ENCODE peak calls at places on chromosomes 11 and 22, in four cellular contexts. H, T, I and P are unnamed samples.

GRCh38 chr11:8201524-8202365 is 32.9 kb upstream of the RIC3 start:
- DNase-seq in H (no peak), T (no peak), I (no peak), P (no peak)

GRCh38 chr11:125170406-125171031 is 6.0 kb downstream of the PKNOX2 start:
- DNase-seq in H (no peak), T (peak), I (no peak), P (peak)

GRCh38 chr11:46413755-46414465 is 22.3 kb upstream of the CHRM4 start:
- DNase-seq in H (no peak), T (no peak), I (peak), P (no peak)

GRCh38 chr22:46292173-46292572 is 4.5 kb upstream of the GTSE1 start:
- DNase-seq in H (no peak), T (no peak), I (no peak), P (no peak)

GRCh38 chr11:68016904-68017817 is 7.0 kb downstream of the ALDH3B1 start:
- DNase-seq in H (no peak), T (no peak), I (no peak), P (no peak)

GRCh38 chr22:47515384-47516125 is 753.1 kb downstream of the TBC1D22A start:
- DNase-seq in H (no peak), T (no peak), I (peak), P (no peak)

GRCh38 chr11:34493926-34494595 is 19.5 kb downstream of the ELF5 start:
- DNase-seq in H (no peak), T (no peak), I (no peak), P (no peak)

GRCh38 chr22:37279469-37279868 is 2.8 kb upstream of the CYTH4 start:
- DNase-seq in H (no peak), T (peak), I (no peak), P (no peak)

DNA sequence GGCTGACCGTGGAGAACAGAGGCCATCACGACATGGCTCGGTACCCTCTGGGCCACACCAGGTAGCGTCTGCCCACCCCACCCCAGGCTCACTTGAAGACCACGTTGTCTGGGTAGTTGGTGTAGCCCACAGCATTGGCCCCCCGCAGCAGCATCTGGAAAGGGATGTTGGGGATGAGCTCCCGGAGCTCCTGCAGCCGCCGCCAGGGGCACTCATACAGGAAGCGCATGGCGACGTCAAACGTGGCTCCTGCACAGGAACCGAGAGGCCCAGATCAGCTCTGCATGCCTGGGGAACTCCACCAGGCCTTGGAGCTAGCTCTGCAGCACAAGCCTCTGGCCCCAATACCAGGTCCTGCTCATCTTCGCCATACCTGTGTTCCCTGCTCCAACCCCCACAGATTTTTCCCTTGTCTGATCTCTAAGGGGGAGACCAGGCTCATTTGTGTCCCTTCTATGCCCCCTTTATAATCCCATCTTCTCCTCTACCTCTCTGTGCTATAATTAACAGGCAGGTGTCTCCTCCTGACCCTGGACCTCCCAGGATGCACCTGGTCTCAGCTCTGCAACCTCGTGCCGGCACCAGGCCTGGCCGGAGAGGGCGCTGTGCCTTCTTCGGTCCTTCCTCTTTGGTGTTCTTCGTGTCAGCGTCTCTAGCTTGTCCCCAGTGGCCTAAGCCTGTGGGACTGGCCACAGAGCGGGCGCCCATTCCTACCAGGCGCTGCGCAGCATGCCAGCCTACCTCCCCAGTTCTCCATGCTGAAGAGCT is 5.0 kb upstream of the LRFN4 start:
- DNase-seq in H (no peak), T (no peak), I (no peak), P (no peak)
- TF ChIP-seq CTCF in H (no peak), T (no peak), I (peak), P (no peak)

DNA sequence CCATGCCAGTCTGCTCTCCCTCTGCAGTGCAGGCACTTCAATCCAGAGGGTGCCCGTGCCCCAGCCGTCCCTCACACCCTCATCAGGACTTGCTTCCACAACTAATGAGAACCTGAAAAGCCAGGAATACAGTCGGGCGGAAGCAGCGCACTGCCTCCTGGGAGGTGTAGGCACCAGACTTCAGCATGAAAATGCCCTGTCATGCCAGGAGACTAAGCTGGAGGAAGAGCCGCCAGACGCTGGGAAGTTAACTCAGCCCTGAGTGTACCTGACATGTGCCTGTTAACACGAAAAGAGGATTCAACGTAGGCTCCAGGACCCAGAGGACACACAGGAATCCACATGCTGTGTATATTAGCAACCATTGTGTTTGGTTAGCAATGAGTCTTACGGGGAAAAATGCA is 40.0 kb upstream of the FLI1 start:
- DNase-seq in H (peak), T (peak), I (peak), P (no peak)
- TF ChIP-seq CTCF in H (no peak), T (no peak), I (peak), P (no peak)

GRCh38 chr11:128884054-128884453 is 7.1 kb upstream of the KCNJ5 start:
- DNase-seq in H (no peak), T (no peak), I (no peak), P (no peak)

GRCh38 chr11:128886401-128887119 is 4.6 kb upstream of the KCNJ5 start:
- DNase-seq in H (no peak), T (no peak), I (peak), P (no peak)

GRCh38 chr11:128882451-128882850 is 8.7 kb upstream of the KCNJ5 start:
- DNase-seq in H (no peak), T (no peak), I (no peak), P (no peak)

GRCh38 chr11:128888034-128888985 is 2.8 kb upstream of the KCNJ5 start:
- DNase-seq in H (no peak), T (no peak), I (no peak), P (no peak)

GRCh38 chr11:128884703-128885338 is 6.3 kb upstream of the KCNJ5 start:
- DNase-seq in H (peak), T (peak), I (peak), P (peak)
- TF ChIP-seq CTCF in H (no peak), T (peak), I (peak), P (peak)

GRCh38 chr11:10301656-10302293 is 3.1 kb upstream of the ADM start:
- DNase-seq in H (no peak), T (no peak), I (peak), P (no peak)

GRCh38 chr11:10295056-10295901 is 1.3 kb upstream of the SBF2 start:
- DNase-seq in H (no peak), T (no peak), I (no peak), P (no peak)

GRCh38 chr11:10302294-10302743 is 2.6 kb upstream of the ADM start:
- DNase-seq in H (no peak), T (no peak), I (peak), P (no peak)

GRCh38 chr11:10294289-10294953 is 402 bp upstream of the SBF2 start:
- DNase-seq in H (peak), T (no peak), I (peak), P (no peak)

GRCh38 chr11:10298342-10298741 is 4.3 kb upstream of the SBF2 start:
- DNase-seq in H (no peak), T (peak), I (peak), P (peak)
- TF ChIP-seq CTCF in H (no peak), T (peak), I (peak), P (peak)

GRCh38 chr22:30602049-30602448 is 4.9 kb upstream of the TCN2 start:
- DNase-seq in H (no peak), T (no peak), I (peak), P (no peak)
- TF ChIP-seq CTCF in H (no peak), T (peak), I (peak), P (peak)

GRCh38 chr11:62976109-62976508 is 8.7 kb downstream of the SLC22A6 start:
- DNase-seq in H (no peak), T (no peak), I (no peak), P (no peak)

GRCh38 chr11:62980133-62980760 is 4.5 kb downstream of the SLC22A6 start:
- DNase-seq in H (no peak), T (no peak), I (peak), P (no peak)

DNA sequence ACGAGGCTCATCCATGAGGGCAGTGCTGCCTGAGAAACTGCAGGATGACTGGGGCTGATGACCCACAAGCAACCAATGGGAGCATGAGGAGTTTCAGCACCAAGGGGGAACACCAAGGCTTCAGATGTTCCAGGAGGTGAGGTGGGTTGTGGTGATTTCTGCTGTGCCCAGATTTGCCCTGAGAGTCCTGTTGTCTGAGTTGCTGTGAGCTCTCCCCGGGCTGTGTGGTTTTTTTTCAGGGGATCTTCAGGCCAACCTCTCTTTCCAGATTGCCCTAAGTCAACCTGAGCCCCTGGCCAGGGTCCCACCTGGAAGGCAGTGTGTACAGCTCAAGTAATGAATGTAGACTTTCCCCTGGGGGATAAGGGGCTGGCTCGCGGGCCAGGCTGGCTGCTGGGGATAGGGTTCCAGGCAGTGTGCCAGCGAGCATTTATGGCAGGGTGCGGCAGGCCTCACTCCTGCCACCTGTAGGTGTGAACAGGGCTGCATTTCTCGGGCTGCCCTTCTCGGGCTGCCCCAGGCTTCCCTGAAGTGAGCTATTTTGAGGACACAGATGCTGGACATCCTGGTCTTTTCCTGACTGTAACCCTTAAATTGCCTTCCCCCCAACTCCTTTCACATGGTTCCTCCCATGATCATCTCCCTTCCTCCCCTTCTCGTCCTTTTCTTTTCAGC is 9.8 kb downstream of the SLC22A6 start:
- DNase-seq in H (no peak), T (no peak), I (peak), P (no peak)
- TF ChIP-seq CTCF in H (no peak), T (peak), I (peak), P (peak)

GRCh38 chr22:30635273-30636225 is at the start of gene SLC35E4:
- DNase-seq in H (peak), T (peak), I (peak), P (peak)
- TF ChIP-seq CTCF in H (no peak), T (peak), I (peak), P (peak)